ENCODE peak calls at places on chromosomes 13 and 19, in four cellular contexts. I, J, H and A are unnamed samples.

GRCh38 chr19:18776288-18776594 is 14.9 kb downstream of the COMP start:
- DNase-seq in H (no peak), I (peak), J (no peak), A (no peak)

GRCh38 chr19:34291235-34291634 is 36.9 kb downstream of the GARRE1 start:
- DNase-seq in J (no peak), I (no peak), H (no peak), A (no peak)

GRCh38 chr19:12244370-12244769 is 50.3 kb downstream of the ZNF44 start:
- DNase-seq in J (no peak), I (no peak), H (no peak), A (no peak)

GRCh38 chr13:49625392-49626137 is 2.7 kb upstream of the ARL11 start:
- DNase-seq in I (peak), J (no peak), H (no peak), A (no peak)

GRCh38 chr13:35953537-35954206 is 177.5 kb downstream of the DCLK1 start:
- DNase-seq in H (peak), J (peak), I (peak), A (peak)

GRCh38 chr13:112521073-112521685 is 66.8 kb downstream of the TUBGCP3 start:
- DNase-seq in J (no peak), I (peak), H (no peak), A (no peak)

GRCh38 chr19:4692275-4693077 is 22.3 kb upstream of the MYDGF start:
- DNase-seq in H (no peak), J (no peak), I (no peak), A (no peak)

GRCh38 chr19:7679017-7679720 is 1.5 kb upstream of the TRAPPC5 start:
- DNase-seq in J (no peak), I (no peak), H (no peak), A (no peak)

GRCh38 chr19:42252365-42253244 is 2.3 kb downstream of the ERF start:
- DNase-seq in H (peak), I (peak), J (peak), A (peak)

GRCh38 chr19:38059897-38060296 is 152.9 kb downstream of the SIPA1L3 start:
- DNase-seq in J (no peak), H (no peak), I (peak), A (no peak)

GRCh38 chr13:66154981-66155380 is 1075.2 kb downstream of the PCDH9 start:
- DNase-seq in J (no peak), H (no peak), I (peak), A (no peak)

GRCh38 chr13:104625196-104625595 is 1559.0 kb upstream of the SLC10A2 start:
- DNase-seq in H (peak), J (no peak), I (no peak), A (no peak)

GRCh38 chr13:101455863-101456262 is 3.4 kb downstream of the ITGBL1 start:
- DNase-seq in H (no peak), I (peak), J (no peak), A (no peak)

GRCh38 chr13:96629331-96629730 is 364.9 kb downstream of the OXGR1 start:
- DNase-seq in J (no peak), H (no peak), I (no peak), A (no peak)

GRCh38 chr19:38699027-38699346 is 45.3 kb downstream of the CAPN12 start:
- DNase-seq in I (no peak), H (no peak), J (no peak), A (no peak)

GRCh38 chr19:6516018-6516658 is 14.0 kb upstream of the TUBB4A start:
- DNase-seq in I (peak), H (peak), J (peak), A (peak)

GRCh38 chr13:109767023-109767422 is 19.4 kb downstream of the IRS2 start:
- DNase-seq in I (no peak), H (no peak), J (no peak), A (no peak)

GRCh38 chr13:23609414-23610186 is 39.4 kb downstream of the TNFRSF19 start:
- DNase-seq in J (no peak), H (no peak), I (peak), A (no peak)

GRCh38 chr19:12656899-12657571 is 9.5 kb downstream of the MAN2B1 start:
- DNase-seq in I (no peak), H (no peak), J (no peak), A (no peak)

GRCh38 chr13:110149036-110149435 is 157.9 kb downstream of the COL4A1 start:
- DNase-seq in J (no peak), H (no peak), I (no peak), A (no peak)

GRCh38 chr19:49555600-49556411 is 24.6 kb downstream of the NOSIP start:
- DNase-seq in H (peak), J (no peak), I (peak), A (no peak)

GRCh38 chr19:15469513-15470297 is 5.4 kb upstream of the RASAL3 start:
- DNase-seq in I (no peak), H (no peak), J (no peak), A (no peak)

GRCh38 chr19:7898967-7899366 is 4.7 kb upstream of the MAP2K7 start:
- DNase-seq in I (no peak), J (no peak), H (no peak), A (no peak)

GRCh38 chr19:46868444-46868843 is 7.6 kb downstream of the ARHGAP35 start:
- DNase-seq in H (no peak), I (no peak), J (no peak), A (no peak)

GRCh38 chr19:17553256-17553655 is 2.2 kb upstream of the COLGALT1 start:
- DNase-seq in H (no peak), I (peak), J (no peak), A (no peak)

GRCh38 chr19:44552324-44552723 is 22.8 kb upstream of the CEACAM20 start:
- DNase-seq in H (peak), I (peak), J (no peak), A (no peak)

GRCh38 chr13:106753241-106753640 is 185.3 kb upstream of the ARGLU1 start:
- DNase-seq in I (no peak), H (no peak), J (no peak), A (no peak)

GRCh38 chr13:67620665-67621064 is 390.5 kb upstream of the PCDH9 start:
- DNase-seq in J (no peak), H (no peak), I (peak), A (no peak)

GRCh38 chr13:36997716-36998427 is 1.3 kb downstream of the ALG5 start:
- DNase-seq in I (peak), H (no peak), J (no peak), A (no peak)

GRCh38 chr19:46014534-46014933 is 8.3 kb downstream of the PGLYRP1 start:
- DNase-seq in H (no peak), J (no peak), I (no peak), A (no peak)

GRCh38 chr19:2507109-2507508 is 31.2 kb downstream of the GADD45B start:
- DNase-seq in J (no peak), I (peak), H (no peak), A (no peak)

GRCh38 chr19:45739498-45740439 is 6.5 kb downstream of the MEIOSIN start:
- DNase-seq in I (no peak), J (no peak), H (no peak), A (no peak)

GRCh38 chr19:35108730-35109129 is 6.9 kb upstream of the FXYD3 start:
- DNase-seq in I (no peak), J (no peak), H (no peak), A (no peak)

GRCh38 chr13:109867766-109868165 is 81.4 kb upstream of the IRS2 start:
- DNase-seq in J (no peak), H (no peak), I (peak), A (no peak)

GRCh38 chr19:1248454-1249297 is at the start of gene MIDN:
- DNase-seq in I (peak), H (peak), J (peak), A (peak)

GRCh38 chr13:88464851-88465250 is 793.7 kb downstream of the SLITRK5 start:
- DNase-seq in I (no peak), J (no peak), H (no peak), A (no peak)